ENCODE peak calls at places on chromosomes 1 and 21, in eight cellular contexts. C is Panc1, B is K562, T is HepG2, W is GM23338, U is upper lobe of left lung, R is HCT116, K is GM12878. D is an unnamed sample.

GRCh38 chr1:209704584-209704983 is at the start of gene HSD11B1:
- ATAC-seq in C (no peak), B (no peak), T (no peak), W (no peak), U (peak; percentile 96), R (no peak), K (no peak), D (peak; percentile 97)

GRCh38 chr1:236553370-236553769 is 29.6 kb downstream of the LGALS8 start:
- ATAC-seq in C (no peak), B (no peak), T (peak; percentile 33), W (no peak), U (no peak), R (no peak), K (no peak), D (no peak)

GRCh38 chr1:12650001-12650421 is 6.1 kb downstream of the AADACL4 start:
- ATAC-seq in C (no peak), B (no peak), T (no peak), W (no peak), U (no peak), R (no peak), K (no peak), D (no peak)

GRCh38 chr1:209616366-209617046 is 33.0 kb downstream of the CAMK1G start:
- ATAC-seq in C (no peak), B (no peak), T (no peak), W (no peak), U (no peak), R (no peak), K (no peak), D (no peak)

GRCh38 chr1:41799723-41800122 is 119.0 kb downstream of the HIVEP3 start:
- ATAC-seq in C (no peak), B (no peak), T (no peak), W (no peak), U (peak; percentile 4), R (no peak), K (peak; percentile 69), D (no peak)

GRCh38 chr1:43522776-43523480 is 7.8 kb upstream of the PTPRF start:
- ATAC-seq in C (peak; percentile 65), B (peak; percentile 92), T (peak; percentile 83), W (no peak), U (no peak), R (peak; percentile 79), K (no peak), D (no peak)

GRCh38 chr1:229059671-229060079 is 211.2 kb upstream of the RAB4A start:
- ATAC-seq in C (peak; percentile 42), B (no peak), T (peak; percentile 28), W (peak; percentile 13), U (peak; percentile 75), R (no peak), K (no peak), D (peak; percentile 78)

GRCh38 chr1:85607126-85607912 is 26.8 kb downstream of the CCN1 start:
- ATAC-seq in C (peak; percentile 92), B (no peak), T (peak; percentile 78), W (peak; percentile 95), U (no peak), R (peak; percentile 90), K (no peak), D (no peak)

GRCh38 chr1:156515956-156516355 is 15.4 kb upstream of the MEF2D start:
- ATAC-seq in C (no peak), B (no peak), T (no peak), W (no peak), U (no peak), R (no peak), K (no peak), D (no peak)

GRCh38 chr1:22031214-22031962 is 21.1 kb upstream of the CDC42 start:
- ATAC-seq in C (no peak), B (no peak), T (no peak), W (no peak), U (peak; percentile 72), R (no peak), K (no peak), D (peak; percentile 41)

GRCh38 chr1:39829791-39830533 is 41.3 kb upstream of the BMP8B start:
- ATAC-seq in C (no peak), B (peak; percentile 37), T (no peak), W (no peak), U (no peak), R (peak; percentile 15), K (no peak), D (no peak)

GRCh38 chr1:22587247-22587646 is 24.0 kb downstream of the EPHA8 start:
- ATAC-seq in C (peak; percentile 17), B (no peak), T (no peak), W (no peak), U (no peak), R (no peak), K (no peak), D (no peak)

GRCh38 chr1:154970631-154971340 is at the start of gene SHC1:
- ATAC-seq in C (peak; percentile 75), B (peak; percentile 85), T (peak; percentile 75), W (peak; percentile 57), U (peak; percentile 71), R (peak; percentile 61), K (peak; percentile 67), D (peak; percentile 69)

GRCh38 chr1:154971341-154971998 is 923 bp upstream of the SHC1 start:
- ATAC-seq in C (no peak), B (no peak), T (no peak), W (no peak), U (no peak), R (no peak), K (no peak), D (no peak)

GRCh38 chr1:154969246-154969645 is 1.3 kb downstream of the SHC1 start:
- ATAC-seq in C (no peak), B (no peak), T (no peak), W (no peak), U (no peak), R (no peak), K (no peak), D (no peak)

GRCh38 chr1:154968731-154969130 is 1.8 kb downstream of the SHC1 start:
- ATAC-seq in C (no peak), B (no peak), T (no peak), W (no peak), U (no peak), R (no peak), K (no peak), D (no peak)

GRCh38 chr1:154969741-154970452 is 650 bp downstream of the SHC1 start:
- ATAC-seq in C (no peak), B (no peak), T (no peak), W (no peak), U (no peak), R (no peak), K (no peak), D (no peak)
- TF ChIP-seq POLR2AphosphoS5 in C (no peak), B (no peak), T (no peak), W (no peak), U (no peak), R (no peak), K (no peak), D (no peak)

GRCh38 chr1:205318231-205318991 is 3.1 kb downstream of the NUAK2 start:
- ATAC-seq in C (no peak), B (no peak), T (peak; percentile 75), W (no peak), U (no peak), R (no peak), K (no peak), D (no peak)

GRCh38 chr1:205319081-205320018 is 2.2 kb downstream of the NUAK2 start:
- ATAC-seq in C (peak; percentile 5), B (no peak), T (peak; percentile 22), W (no peak), U (peak; percentile 37), R (no peak), K (peak; percentile 25), D (peak; percentile 41)

GRCh38 chr1:205316179-205316578 is 5.4 kb downstream of the NUAK2 start:
- ATAC-seq in C (no peak), B (no peak), T (no peak), W (no peak), U (no peak), R (no peak), K (no peak), D (no peak)

GRCh38 chr1:205314986-205315618 is 6.4 kb downstream of the NUAK2 start:
- ATAC-seq in C (no peak), B (no peak), T (no peak), W (no peak), U (no peak), R (no peak), K (no peak), D (no peak)

GRCh38 chr1:205317311-205317917 is 4.1 kb downstream of the NUAK2 start:
- ATAC-seq in C (peak; percentile 17), B (no peak), T (peak; percentile 5), W (no peak), U (no peak), R (peak; percentile 19), K (no peak), D (peak; percentile 2)
- TF ChIP-seq POLR2AphosphoS5 in C (no peak), B (no peak), T (no peak), W (no peak), U (peak; percentile 39), R (peak; percentile 43), K (no peak), D (no peak)

DNA sequence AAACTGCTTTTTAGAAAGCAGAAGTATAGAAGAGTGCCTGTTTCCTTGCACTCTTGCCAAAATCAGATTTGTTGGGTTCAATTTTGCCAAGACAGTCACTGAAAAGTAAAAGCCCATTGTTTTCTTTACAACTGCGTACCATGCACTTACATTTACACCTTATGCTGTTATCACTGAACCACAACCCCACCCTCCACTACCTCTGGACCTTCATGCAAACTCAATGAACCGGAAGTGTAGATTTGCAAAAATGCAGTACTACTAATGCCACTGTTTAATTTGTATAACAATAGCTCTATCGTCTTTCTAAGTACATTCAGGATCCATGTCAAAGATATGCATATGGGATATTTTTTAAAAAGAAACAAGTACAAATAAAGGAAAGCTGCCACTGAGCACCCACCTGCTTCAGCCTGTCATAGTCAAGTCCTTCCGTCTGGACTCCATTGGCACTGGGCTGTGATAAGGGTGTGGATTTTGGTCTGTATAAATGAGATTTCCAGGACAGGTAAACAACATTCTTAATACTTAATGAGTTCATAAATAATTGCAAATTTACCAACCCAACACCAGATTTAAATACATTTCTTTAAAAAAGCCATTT is 72.9 kb upstream of the LBR start:
- ATAC-seq in C (no peak), B (no peak), T (no peak), W (peak; percentile 56), U (no peak), R (no peak), K (no peak), D (no peak)
- TF ChIP-seq POLR2AphosphoS5 in C (no peak), B (no peak), T (no peak), W (no peak), U (no peak), R (no peak), K (no peak), D (no peak)

DNA sequence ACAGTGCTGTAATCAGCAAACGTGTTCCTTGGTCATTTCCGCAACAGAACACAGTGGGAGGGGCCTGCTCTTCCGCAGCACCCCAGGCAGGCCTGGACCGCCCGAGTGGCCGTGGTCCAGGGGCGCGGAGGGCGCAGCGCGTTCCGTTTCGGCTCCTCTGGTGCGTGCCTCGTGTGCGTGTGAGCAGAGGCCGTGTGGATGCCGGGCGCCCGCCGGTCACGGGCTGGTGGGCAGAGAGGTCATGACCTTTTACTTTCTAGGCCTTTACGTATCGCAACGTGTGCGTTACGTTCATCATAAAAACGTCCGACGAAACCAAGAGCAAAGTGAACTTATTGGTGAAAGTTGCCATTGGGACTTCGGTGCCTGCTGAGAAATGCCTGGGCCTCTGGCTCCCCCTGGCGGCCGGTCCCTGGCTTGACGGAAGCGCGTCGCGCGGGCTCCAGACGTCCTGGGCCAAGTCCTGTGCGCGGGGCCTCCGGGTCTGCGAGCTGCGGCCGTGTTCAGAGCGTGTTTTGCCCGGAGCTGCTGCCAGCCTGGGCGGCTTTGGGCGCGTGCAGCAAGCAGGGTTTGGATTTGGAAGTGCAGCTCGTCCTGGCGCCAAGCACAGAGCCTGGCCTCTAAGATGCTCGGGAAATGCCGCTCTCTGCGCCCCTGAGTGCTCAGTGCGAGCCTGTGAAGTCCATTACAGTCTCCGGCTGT is 34.4 kb downstream of the COL18A1 start:
- ATAC-seq in C (peak; percentile 67), B (peak; percentile 98), T (peak; percentile 75), W (peak; percentile 91), U (peak; percentile 94), R (peak; percentile 95), K (peak; percentile 98), D (peak; percentile 90)
- TF ChIP-seq POLR2AphosphoS5 in C (no peak), B (no peak), T (no peak), W (no peak), U (peak; percentile 80), R (no peak), K (no peak), D (peak; percentile 56)

D was measured in gastroesophageal sphincter.